ENCODE peak calls at places on chromosomes 7 and 10, in nine cellular contexts. Q is upper lobe of right lung, K is choroid plexus epithelial cell, J is AG04450, B is uterus, D is HepG2, V is hepatocyte, H is heart right ventricle, P is aorta. S is an unnamed sample.

GRCh38 chr10:112953075-112953501 is 3.0 kb downstream of the TCF7L2 start:
- DNase-seq in Q (no peak), K (peak), J (no peak), B (no peak), D (no peak), V (peak), H (peak), P (peak), S (no peak)

GRCh38 chr7:5396999-5397656 is 26.5 kb downstream of the TNRC18 start:
- DNase-seq in Q (peak), K (peak), J (peak), B (peak), D (peak), V (peak), H (peak), P (peak), S (no peak)

GRCh38 chr7:7830122-7830878 is 111.9 kb upstream of the RPA3 start:
- DNase-seq in Q (no peak), K (peak), J (no peak), B (no peak), D (peak), V (peak), H (no peak), P (no peak), S (no peak)

GRCh38 chr7:77538186-77538907 is 1.3 kb downstream of the PTPN12 start:
- DNase-seq in Q (peak), K (peak), J (peak), B (peak), D (peak), V (peak), H (peak), P (peak), S (peak)

GRCh38 chr7:3309140-3309539 is 8.1 kb downstream of the SDK1 start:
- DNase-seq in Q (no peak), K (peak), J (no peak), B (no peak), D (no peak), V (no peak), H (no peak), P (no peak), S (no peak)

GRCh38 chr10:126242352-126243260 is 145.7 kb downstream of the ADAM12 start:
- DNase-seq in Q (no peak), K (peak), J (peak), B (peak), D (no peak), V (peak), H (peak), P (no peak), S (no peak)

GRCh38 chr10:114334301-114334700 is 70.0 kb downstream of the AFAP1L2 start:
- DNase-seq in Q (no peak), K (peak), J (no peak), B (no peak), D (no peak), V (no peak), H (no peak), P (no peak), S (no peak)

GRCh38 chr10:63173468-63174227 is 40.5 kb downstream of the NRBF2 start:
- DNase-seq in Q (no peak), K (no peak), J (no peak), B (no peak), D (no peak), V (no peak), H (no peak), P (no peak), S (no peak)

GRCh38 chr10:60238408-60239100 is 151.1 kb downstream of the ANK3 start:
- DNase-seq in Q (no peak), K (peak), J (peak), B (no peak), D (no peak), V (peak), H (peak), P (no peak), S (no peak)

GRCh38 chr7:112505495-112505894 is 24.7 kb downstream of the LSMEM1 start:
- DNase-seq in Q (no peak), K (peak), J (no peak), B (no peak), D (peak), V (peak), H (no peak), P (no peak), S (no peak)

GRCh38 chr7:82442492-82443043 is 1.0 kb downstream of the CACNA2D1 start:
- DNase-seq in Q (no peak), K (peak), J (no peak), B (no peak), D (no peak), V (peak), H (peak), P (no peak), S (no peak)

GRCh38 chr10:52814506-52814905 is 41.9 kb upstream of the MBL2 start:
- DNase-seq in Q (no peak), K (no peak), J (no peak), B (no peak), D (no peak), V (no peak), H (no peak), P (no peak), S (no peak)

GRCh38 chr10:93600861-93601773 is at the start of gene RBP4:
- DNase-seq in Q (peak), K (peak), J (no peak), B (no peak), D (peak), V (peak), H (no peak), P (peak), S (no peak)

GRCh38 chr10:109866995-109867635 is 56.2 kb downstream of the XPNPEP1 start:
- DNase-seq in Q (no peak), K (peak), J (no peak), B (no peak), D (no peak), V (no peak), H (no peak), P (no peak), S (no peak)

GRCh38 chr7:18821554-18821953 is 295.9 kb downstream of the TWIST1 start:
- DNase-seq in Q (no peak), K (no peak), J (no peak), B (no peak), D (no peak), V (no peak), H (no peak), P (no peak), S (no peak)

GRCh38 chr7:112334366-112334765 is 115.9 kb upstream of the IFRD1 start:
- DNase-seq in Q (no peak), K (no peak), J (no peak), B (no peak), D (no peak), V (no peak), H (no peak), P (no peak), S (no peak)

GRCh38 chr7:45590679-45591057 is 16.5 kb downstream of the ADCY1 start:
- DNase-seq in Q (no peak), K (no peak), J (no peak), B (no peak), D (no peak), V (no peak), H (no peak), P (peak), S (no peak)

GRCh38 chr10:132373241-132373955 is 23.6 kb upstream of the PWWP2B start:
- DNase-seq in Q (peak), K (no peak), J (no peak), B (no peak), D (no peak), V (no peak), H (no peak), P (peak), S (no peak)

GRCh38 chr7:78620931-78621330 is 822.4 kb downstream of the PHTF2 start:
- DNase-seq in Q (no peak), K (peak), J (no peak), B (no peak), D (peak), V (peak), H (no peak), P (no peak), S (no peak)

GRCh38 chr10:76073524-76073923 is 642.1 kb downstream of the LRMDA start:
- DNase-seq in Q (no peak), K (no peak), J (no peak), B (no peak), D (no peak), V (no peak), H (no peak), P (no peak), S (no peak)

GRCh38 chr7:93719546-93719945 is 145.0 kb upstream of the CALCR start:
- DNase-seq in Q (no peak), K (peak), J (no peak), B (no peak), D (no peak), V (peak), H (no peak), P (no peak), S (no peak)

GRCh38 chr7:2978403-2978802 is 65.3 kb downstream of the CARD11 start:
- DNase-seq in Q (peak), K (peak), J (no peak), B (no peak), D (no peak), V (peak), H (no peak), P (no peak), S (no peak)

GRCh38 chr7:101666751-101667150 is 37.7 kb upstream of the MYL10 start:
- DNase-seq in Q (no peak), K (no peak), J (no peak), B (no peak), D (no peak), V (no peak), H (no peak), P (no peak), S (no peak)

GRCh38 chr10:114684085-114684821 is 26.2 kb upstream of the ABLIM1 start:
- DNase-seq in Q (peak), K (no peak), J (no peak), B (peak), D (peak), V (peak), H (peak), P (peak), S (no peak)

GRCh38 chr7:60706-61105 is 131.7 kb upstream of the FAM20C start:
- DNase-seq in Q (peak), K (no peak), J (no peak), B (no peak), D (no peak), V (no peak), H (no peak), P (peak), S (no peak)

GRCh38 chr7:42198296-42198695 is 38.7 kb downstream of the GLI3 start:
- DNase-seq in Q (no peak), K (no peak), J (no peak), B (peak), D (no peak), V (no peak), H (no peak), P (no peak), S (no peak)

GRCh38 chr7:65301007-65301406 is 72.6 kb upstream of the ZNF92 start:
- DNase-seq in Q (no peak), K (no peak), J (no peak), B (no peak), D (no peak), V (no peak), H (no peak), P (no peak), S (no peak)

GRCh38 chr10:15168296-15168780 is at the start of gene NMT2:
- DNase-seq in Q (peak), K (no peak), J (no peak), B (no peak), D (peak), V (no peak), H (peak), P (peak), S (no peak)

GRCh38 chr7:56092789-56093531 is at the start of gene PHKG1:
- DNase-seq in Q (peak), K (peak), J (peak), B (peak), D (peak), V (no peak), H (peak), P (peak), S (no peak)

GRCh38 chr7:46534593-46535271 is 613.7 kb upstream of the IGFBP3 start:
- DNase-seq in Q (no peak), K (peak), J (peak), B (no peak), D (no peak), V (no peak), H (peak), P (no peak), S (no peak)

GRCh38 chr10:16987129-16987670 is 142.4 kb downstream of the CUBN start:
- DNase-seq in Q (no peak), K (peak), J (peak), B (no peak), D (no peak), V (no peak), H (no peak), P (no peak), S (no peak)

DNA sequence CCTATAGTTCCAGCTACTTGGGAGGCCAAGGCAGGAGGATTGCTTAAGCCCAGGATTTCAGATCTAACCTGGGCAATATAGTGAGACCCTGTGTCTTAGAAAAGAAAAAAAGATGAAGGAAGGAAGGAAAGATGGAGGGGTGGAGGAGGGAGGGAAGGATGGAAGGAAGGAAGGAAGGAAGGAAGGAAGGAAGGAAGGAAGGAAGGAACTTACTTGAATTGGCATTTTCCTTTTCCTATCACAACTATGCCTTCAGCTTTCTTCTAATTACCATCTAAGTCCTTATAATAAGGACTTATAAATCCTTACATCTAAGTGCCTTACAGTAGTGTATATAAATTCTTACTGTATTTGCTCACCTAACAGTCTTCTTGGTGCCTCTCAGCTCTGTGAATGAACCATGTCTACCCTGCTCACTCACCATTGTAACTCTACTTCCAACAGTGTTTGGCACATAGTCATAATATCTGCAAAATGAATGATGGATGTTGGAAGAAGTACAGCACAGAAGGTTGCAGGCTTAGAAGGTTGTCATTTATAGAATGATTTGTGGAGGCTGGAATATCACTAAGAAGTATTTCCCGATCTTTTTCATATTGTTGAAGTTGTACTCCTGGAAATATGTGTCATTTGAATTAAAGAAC is 125.5 kb downstream of the KIAA1217 start:
- DNase-seq in Q (no peak), K (no peak), J (no peak), B (no peak), D (no peak), V (no peak), H (no peak), P (no peak), S (peak)
- H3K4me3 ChIP-seq in Q (no peak), K (no peak), J (no peak), B (no peak), D (no peak), V (no peak), H (no peak), P (no peak), S (no peak)

GRCh38 chr10:6008497-6009142 is 31.3 kb upstream of the IL15RA start:
- DNase-seq in Q (no peak), K (no peak), J (no peak), B (no peak), D (no peak), V (no peak), H (no peak), P (no peak), S (no peak)
- H3K4me3 ChIP-seq in Q (peak), K (no peak), J (peak), B (no peak), D (no peak), V (no peak), H (peak), P (no peak), S (no peak)

GRCh38 chr7:155459867-155460461 is 2.0 kb downstream of the EN2 start:
- DNase-seq in Q (no peak), K (no peak), J (no peak), B (no peak), D (no peak), V (no peak), H (no peak), P (peak), S (no peak)

GRCh38 chr7:155459133-155459866 is 1.4 kb downstream of the EN2 start:
- DNase-seq in Q (no peak), K (no peak), J (no peak), B (no peak), D (no peak), V (no peak), H (no peak), P (peak), S (no peak)

GRCh38 chr7:155457544-155458316 is at the start of gene EN2:
- DNase-seq in Q (no peak), K (peak), J (no peak), B (no peak), D (no peak), V (no peak), H (no peak), P (peak), S (no peak)

GRCh38 chr7:155456772-155457543 is 971 bp upstream of the EN2 start:
- DNase-seq in Q (peak), K (peak), J (no peak), B (peak), D (no peak), V (peak), H (peak), P (peak), S (no peak)

GRCh38 chr7:155458317-155459132 is 596 bp downstream of the EN2 start:
- DNase-seq in Q (no peak), K (no peak), J (no peak), B (no peak), D (no peak), V (no peak), H (no peak), P (peak), S (no peak)
- H3K4me3 ChIP-seq in Q (peak), K (no peak), J (no peak), B (no peak), D (no peak), V (no peak), H (peak), P (peak), S (peak)

DNA sequence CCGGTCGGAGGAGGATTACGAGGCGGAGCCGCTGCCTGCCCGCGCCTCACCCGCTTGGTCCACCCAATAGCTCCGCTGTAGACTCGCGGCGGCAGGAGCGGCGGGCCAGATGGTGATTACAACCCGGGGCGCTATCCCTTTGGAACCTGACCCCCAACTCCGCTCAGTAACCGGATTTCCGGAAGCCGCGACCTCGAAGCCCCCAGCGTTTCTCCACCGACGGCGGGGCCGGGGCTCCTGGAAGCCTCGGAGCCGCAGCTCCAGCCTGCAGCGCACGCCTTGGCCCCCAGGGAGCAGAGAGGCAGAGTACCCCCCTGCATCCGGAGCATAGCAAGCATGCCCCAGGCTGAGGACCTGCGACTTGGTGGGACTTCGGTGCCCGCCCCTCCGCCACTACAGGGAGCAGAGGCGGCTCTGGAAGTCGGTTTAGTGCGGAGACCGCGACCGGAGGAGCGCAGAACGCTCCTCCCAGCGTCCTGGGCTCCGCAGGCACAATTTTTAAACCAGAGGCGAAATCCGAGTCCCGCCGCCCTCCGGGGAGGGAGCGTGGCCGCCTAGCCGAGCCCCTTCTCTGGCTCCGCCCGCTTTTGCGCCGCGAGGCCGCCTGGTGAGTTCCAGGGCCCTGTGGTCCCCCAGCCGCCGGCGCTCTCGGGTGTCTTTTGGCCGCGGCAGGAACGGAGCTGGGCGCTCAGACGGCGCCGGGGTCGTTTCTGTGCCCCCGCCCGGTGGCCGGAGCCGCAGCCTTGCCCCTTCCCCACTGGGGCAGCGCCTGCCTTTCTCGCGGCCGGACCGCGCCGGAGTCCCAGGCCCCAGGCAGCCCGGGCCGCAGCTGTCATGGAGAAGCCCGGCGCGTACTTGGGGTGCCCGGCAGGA is 28.2 kb upstream of the BMS1 start:
- DNase-seq in Q (peak), K (peak), J (no peak), B (no peak), D (no peak), V (peak), H (peak), P (peak), S (no peak)
- H3K4me3 ChIP-seq in Q (peak), K (peak), J (peak), B (peak), D (peak), V (peak), H (peak), P (peak), S (peak)

GRCh38 chr7:27191081-27191715 is 6.2 kb upstream of the HOXA11 start:
- DNase-seq in Q (peak), K (no peak), J (no peak), B (peak), D (no peak), V (no peak), H (no peak), P (peak), S (no peak)

GRCh38 chr7:27192546-27193334 is 7.2 kb downstream of the HOXA13 start:
- DNase-seq in Q (peak), K (no peak), J (no peak), B (peak), D (no peak), V (no peak), H (no peak), P (peak), S (no peak)

GRCh38 chr7:27190284-27190748 is 5.3 kb upstream of the HOXA11 start:
- DNase-seq in Q (no peak), K (no peak), J (no peak), B (no peak), D (no peak), V (no peak), H (no peak), P (no peak), S (no peak)

GRCh38 chr7:27193335-27194001 is 6.4 kb downstream of the HOXA13 start:
- DNase-seq in Q (peak), K (no peak), J (no peak), B (no peak), D (no peak), V (no peak), H (no peak), P (peak), S (no peak)

DNA sequence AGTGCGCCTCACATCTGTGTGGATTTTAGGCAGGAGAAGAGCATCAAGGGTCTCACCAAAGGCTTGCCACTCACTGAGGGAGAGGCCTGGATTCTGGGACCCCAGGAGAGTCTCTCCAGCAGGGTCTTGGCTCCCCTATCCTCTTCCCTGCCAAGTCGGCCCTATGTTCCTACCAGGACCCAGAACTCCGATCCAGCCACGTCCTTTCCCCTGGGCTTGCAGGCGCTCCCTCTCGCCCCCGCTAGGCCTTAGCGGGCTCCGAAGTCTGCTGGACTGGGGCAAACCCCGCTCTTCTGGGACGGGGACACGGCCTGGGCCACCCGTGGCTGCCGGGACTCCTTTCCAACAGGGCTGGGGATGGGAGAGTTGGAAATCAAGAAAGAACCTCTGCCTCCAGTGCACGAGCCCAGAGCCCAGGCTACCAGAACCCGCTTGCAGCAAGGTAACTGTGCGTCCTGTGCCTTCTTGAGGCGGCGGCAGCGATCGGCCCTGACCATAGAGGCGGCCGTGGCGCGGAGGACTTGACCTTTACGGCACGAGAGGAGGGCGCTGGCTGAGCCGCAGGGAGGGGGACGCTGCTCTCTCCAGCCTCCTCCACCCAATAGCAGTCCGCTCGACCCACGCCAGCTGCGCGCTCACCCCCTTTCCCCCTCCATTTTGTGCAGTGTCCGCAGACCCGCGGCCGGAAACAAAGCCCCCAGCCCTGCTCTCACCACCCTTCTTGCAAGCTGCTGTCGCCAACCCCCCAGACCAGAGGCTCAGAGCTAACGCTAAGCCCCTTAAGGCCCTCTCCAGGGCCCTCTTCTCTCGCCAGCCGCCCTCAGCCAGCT is 6.9 kb upstream of the HOXA11 start:
- DNase-seq in Q (peak), K (no peak), J (no peak), B (peak), D (no peak), V (no peak), H (no peak), P (peak), S (no peak)
- H3K4me3 ChIP-seq in Q (no peak), K (no peak), J (no peak), B (peak), D (no peak), V (peak), H (no peak), P (no peak), S (no peak)

GRCh38 chr7:12768948-12769347 is 81.5 kb downstream of the ARL4A start:
- DNase-seq in Q (no peak), K (no peak), J (no peak), B (no peak), D (no peak), V (no peak), H (no peak), P (no peak), S (no peak)
- H3K4me3 ChIP-seq in Q (no peak), K (no peak), J (no peak), B (no peak), D (no peak), V (no peak), H (no peak), P (no peak), S (no peak)

S was measured in SK-N-MC.